ENCODE peak calls at places on chromosomes 1 and 21, in four cellular contexts. A, I, V and E are unnamed samples.

GRCh38 chr1:198893763-198894444 is 255.1 kb downstream of the PTPRC start:
- DNase-seq in A (no peak), I (no peak), V (no peak), E (no peak)

GRCh38 chr21:28832013-28832714 is 160.5 kb downstream of the LTN1 start:
- DNase-seq in A (no peak), I (no peak), V (no peak), E (no peak)

GRCh38 chr21:36199021-36199420 is 42.4 kb downstream of the DOP1B start:
- DNase-seq in A (no peak), I (no peak), V (no peak), E (no peak)

GRCh38 chr1:216665381-216665780 is 57.8 kb downstream of the ESRRG start:
- DNase-seq in A (no peak), I (no peak), V (no peak), E (no peak)

GRCh38 chr1:62288224-62288623 is 31.0 kb downstream of the KANK4 start:
- DNase-seq in A (no peak), I (no peak), V (no peak), E (no peak)

GRCh38 chr1:234621657-234622335 is 11.8 kb upstream of the IRF2BP2 start:
- DNase-seq in A (no peak), I (no peak), V (no peak), E (no peak)

GRCh38 chr1:244239261-244239770 is 188.2 kb downstream of the ZBTB18 start:
- DNase-seq in A (no peak), I (no peak), V (no peak), E (no peak)

GRCh38 chr1:212021563-212021962 is 13.8 kb downstream of the INTS7 start:
- DNase-seq in A (no peak), I (no peak), V (no peak), E (no peak)

GRCh38 chr21:42261832-42262200 is 42.9 kb downstream of the ABCG1 start:
- DNase-seq in A (no peak), I (no peak), V (no peak), E (no peak)

GRCh38 chr1:215160351-215160750 is 77.8 kb downstream of the KCNK2 start:
- DNase-seq in A (no peak), I (no peak), V (no peak), E (no peak)

GRCh38 chr21:44418108-44418875 is 37.0 kb upstream of the LRRC3 start:
- DNase-seq in A (no peak), I (no peak), V (no peak), E (peak)